ENCODE peak calls at places on chromosomes 5 and 9, in five cellular contexts. T is RPMI7951, Y is NCI-H2081, D is fibroblast of lung, E is pons. N is an unnamed sample.

GRCh38 chr5:175657593-175658271 is at the start of gene HRH2:
- DNase-seq in T (peak), Y (no peak), D (peak), E (peak), N (no peak)

GRCh38 chr9:128091571-128091970 is 23.5 kb downstream of the SLC25A25 start:
- DNase-seq in T (no peak), Y (no peak), D (no peak), E (peak), N (no peak)

GRCh38 chr5:34576849-34577248 is 79.3 kb upstream of the RAI14 start:
- DNase-seq in T (no peak), Y (no peak), D (peak), E (no peak), N (no peak)

GRCh38 chr9:96183751-96184150 is 118.2 kb downstream of the HSD17B3 start:
- DNase-seq in T (no peak), Y (no peak), D (no peak), E (no peak), N (peak)

GRCh38 chr9:12719431-12719830 is 26.2 kb downstream of the TYRP1 start:
- DNase-seq in T (peak), Y (peak), D (peak), E (peak), N (peak)

GRCh38 chr5:124289122-124289521 is 457.3 kb downstream of the ZNF608 start:
- DNase-seq in T (no peak), Y (peak), D (no peak), E (peak), N (no peak)

GRCh38 chr5:143796753-143797152 is 15.2 kb upstream of the HMHB1 start:
- DNase-seq in T (no peak), Y (no peak), D (no peak), E (peak), N (no peak)

GRCh38 chr9:109795613-109796012 is 15.6 kb downstream of the PALM2AKAP2 start:
- DNase-seq in T (no peak), Y (no peak), D (no peak), E (no peak), N (no peak)

GRCh38 chr5:66987126-66987525 is 209.5 kb downstream of the CD180 start:
- DNase-seq in T (no peak), Y (no peak), D (peak), E (no peak), N (no peak)

GRCh38 chr5:56314536-56314935 is 81.4 kb upstream of the ANKRD55 start:
- DNase-seq in T (peak), Y (no peak), D (no peak), E (no peak), N (no peak)

GRCh38 chr9:129860653-129861446 is 25.6 kb downstream of the USP20 start:
- DNase-seq in T (no peak), Y (no peak), D (no peak), E (no peak), N (no peak)

GRCh38 chr5:134122530-134122929 is 8.0 kb downstream of the TCF7 start:
- DNase-seq in T (no peak), Y (peak), D (no peak), E (no peak), N (no peak)

GRCh38 chr9:133957328-133957727 is 34.8 kb downstream of the VAV2 start:
- DNase-seq in T (no peak), Y (no peak), D (no peak), E (no peak), N (no peak)

GRCh38 chr5:78824826-78825225 is 160.3 kb downstream of the ARSB start:
- DNase-seq in T (no peak), Y (no peak), D (peak), E (no peak), N (no peak)

GRCh38 chr5:102283111-102283797 is 12.8 kb downstream of the SLCO4C1 start:
- DNase-seq in T (no peak), Y (no peak), D (no peak), E (no peak), N (no peak)

GRCh38 chr9:135401218-135401617 is 78.4 kb upstream of the PPP1R26 start:
- DNase-seq in T (no peak), Y (no peak), D (no peak), E (no peak), N (no peak)

GRCh38 chr5:150458819-150459557 is 9.4 kb upstream of the RPS14 start:
- DNase-seq in T (peak), Y (peak), D (peak), E (peak), N (peak)

GRCh38 chr5:82387041-82387818 is 109.1 kb upstream of the RPS23 start:
- DNase-seq in T (peak), Y (peak), D (peak), E (no peak), N (peak)

GRCh38 chr9:75892168-75892901 is 1.9 kb downstream of the PCSK5 start:
- DNase-seq in T (no peak), Y (no peak), D (peak), E (no peak), N (no peak)

GRCh38 chr5:12023614-12024241 is 119.5 kb upstream of the CTNND2 start:
- DNase-seq in T (peak), Y (peak), D (peak), E (peak), N (peak)

GRCh38 chr9:105993051-105993854 is 298.9 kb downstream of the TMEM38B start:
- DNase-seq in T (peak), Y (no peak), D (no peak), E (peak), N (peak)

GRCh38 chr5:150516011-150516410 is 8.1 kb downstream of the NDST1 start:
- DNase-seq in T (peak), Y (no peak), D (peak), E (no peak), N (no peak)

GRCh38 chr5:151528996-151529395 is 62.1 kb downstream of the FAT2 start:
- DNase-seq in T (no peak), Y (no peak), D (no peak), E (no peak), N (no peak)

GRCh38 chr9:33310748-33311147 is 20.4 kb downstream of the NFX1 start:
- DNase-seq in T (no peak), Y (no peak), D (no peak), E (no peak), N (no peak)

GRCh38 chr9:3931058-3931457 is 368.8 kb downstream of the GLIS3 start:
- DNase-seq in T (no peak), Y (no peak), D (no peak), E (no peak), N (no peak)

GRCh38 chr9:37034320-37034937 is 361 bp upstream of the PAX5 start:
- DNase-seq in T (no peak), Y (peak), D (peak), E (no peak), N (peak)

GRCh38 chr5:158487156-158487555 is 612.6 kb downstream of the EBF1 start:
- DNase-seq in T (no peak), Y (no peak), D (no peak), E (no peak), N (no peak)

GRCh38 chr9:100595391-100596199 is 17.7 kb downstream of the CAVIN4 start:
- DNase-seq in T (peak), Y (peak), D (peak), E (peak), N (peak)

GRCh38 chr9:9399982-9400381 is 1212.8 kb downstream of the PTPRD start:
- DNase-seq in T (no peak), Y (no peak), D (no peak), E (no peak), N (no peak)

GRCh38 chr5:92017786-92018185 is 634.7 kb upstream of the ARRDC3 start:
- DNase-seq in T (peak), Y (no peak), D (peak), E (no peak), N (no peak)

GRCh38 chr9:116394753-116395408 is 241.3 kb downstream of the PAPPA start:
- DNase-seq in T (no peak), Y (no peak), D (no peak), E (no peak), N (no peak)

GRCh38 chr9:28051559-28051958 is 478.3 kb upstream of the C9orf72 start:
- DNase-seq in T (no peak), Y (no peak), D (peak), E (no peak), N (no peak)

GRCh38 chr5:136814621-136815378 is 449.5 kb upstream of the TRPC7 start:
- DNase-seq in T (peak), Y (no peak), D (peak), E (no peak), N (no peak)

GRCh38 chr5:142017832-142018427 is 5.1 kb upstream of the GNPDA1 start:
- DNase-seq in T (peak), Y (no peak), D (peak), E (no peak), N (no peak)

GRCh38 chr5:136018814-136019777 is 9.7 kb upstream of the TGFBI start:
- DNase-seq in T (peak), Y (peak), D (peak), E (peak), N (no peak)

GRCh38 chr9:133137451-133138231 is 16.6 kb upstream of the RALGDS start:
- DNase-seq in T (no peak), Y (no peak), D (no peak), E (peak), N (no peak)

N was measured in NCI-H774.